ENCODE peak calls at places on chromosomes 12 and 14, in seven cellular contexts. D is ascending aorta, R is transverse colon, X is adrenal gland, O is IMR-90, P is stomach, S is heart left ventricle. V is an unnamed sample.

GRCh38 chr14:69261761-69262331 is 1.9 kb downstream of the GALNT16 start:
- DNase-seq in D (no peak), R (no peak), X (no peak), O (peak; percentile 15), P (no peak), S (peak; percentile 68), V (no peak)

GRCh38 chr14:89578048-89578619 is 161.1 kb upstream of the FOXN3 start:
- DNase-seq in D (no peak), R (no peak), X (peak; percentile 34), O (peak; percentile 71), P (no peak), S (no peak), V (no peak)

GRCh38 chr12:122517877-122518276 is 8.9 kb downstream of the RSRC2 start:
- DNase-seq in D (no peak), R (no peak), X (peak; percentile 86), O (peak; percentile 98), P (no peak), S (no peak), V (no peak)

GRCh38 chr14:30751646-30752416 is 122.5 kb upstream of the COCH start:
- DNase-seq in D (no peak), R (no peak), X (no peak), O (no peak), P (no peak), S (no peak), V (no peak)

GRCh38 chr12:124730455-124730932 is 133.2 kb downstream of the SCARB1 start:
- DNase-seq in D (no peak), R (no peak), X (no peak), O (peak; percentile 73), P (peak; percentile 58), S (peak; percentile 68), V (peak; percentile 65)

GRCh38 chr14:69263771-69264170 is 3.8 kb downstream of the GALNT16 start:
- DNase-seq in D (peak; percentile 75), R (no peak), X (peak; percentile 78), O (no peak), P (no peak), S (peak; percentile 50), V (no peak)

GRCh38 chr12:31832740-31833540 is 104.1 kb upstream of the AMN1 start:
- DNase-seq in D (no peak), R (no peak), X (peak; percentile 18), O (no peak), P (no peak), S (no peak), V (no peak)

GRCh38 chr14:50855558-50855957 is 16.3 kb upstream of the ABHD12B start:
- DNase-seq in D (no peak), R (no peak), X (no peak), O (no peak), P (no peak), S (no peak), V (no peak)

GRCh38 chr14:102898776-102899515 is 23.5 kb upstream of the AMN start:
- DNase-seq in D (no peak), R (peak; percentile 32), X (no peak), O (no peak), P (no peak), S (no peak), V (no peak)

GRCh38 chr12:94172973-94173372 is 24.6 kb downstream of the PLXNC1 start:
- DNase-seq in D (peak; percentile 70), R (peak; percentile 31), X (peak; percentile 38), O (peak; percentile 99), P (peak; percentile 27), S (no peak), V (peak; percentile 42)

GRCh38 chr14:51318777-51319176 is 78.7 kb downstream of the TMX1 start:
- DNase-seq in D (no peak), R (no peak), X (no peak), O (no peak), P (no peak), S (no peak), V (no peak)

GRCh38 chr12:18443768-18444437 is 182.6 kb downstream of the PIK3C2G start:
- DNase-seq in D (no peak), R (no peak), X (no peak), O (peak; percentile 26), P (no peak), S (no peak), V (no peak)

GRCh38 chr14:23931705-23932314 is 21.8 kb upstream of the DHRS4 start:
- DNase-seq in D (no peak), R (no peak), X (no peak), O (no peak), P (no peak), S (no peak), V (no peak)

GRCh38 chr12:96487214-96487613 is 2.2 kb upstream of the CFAP54 start:
- DNase-seq in D (no peak), R (no peak), X (no peak), O (peak; percentile 88), P (no peak), S (no peak), V (no peak)

GRCh38 chr14:56085471-56085870 is 32.7 kb upstream of the PELI2 start:
- DNase-seq in D (no peak), R (no peak), X (no peak), O (no peak), P (no peak), S (no peak), V (no peak)

GRCh38 chr14:100557658-100558057 is 29.6 kb downstream of the BEGAIN start:
- DNase-seq in D (no peak), R (peak; percentile 58), X (no peak), O (peak; percentile 18), P (no peak), S (no peak), V (no peak)

GRCh38 chr12:42759622-42760273 is 170.2 kb upstream of the PRICKLE1 start:
- DNase-seq in D (peak; percentile 77), R (peak; percentile 35), X (peak; percentile 60), O (peak; percentile 77), P (peak; percentile 31), S (peak; percentile 73), V (peak; percentile 59)

GRCh38 chr12:42758806-42759205 is 169.3 kb upstream of the PRICKLE1 start:
- DNase-seq in D (no peak), R (no peak), X (no peak), O (no peak), P (no peak), S (no peak), V (no peak)

GRCh38 chr12:42760550-42760949 is 171.0 kb upstream of the PRICKLE1 start:
- DNase-seq in D (no peak), R (no peak), X (no peak), O (no peak), P (no peak), S (no peak), V (no peak)

GRCh38 chr12:42757735-42758134 is 168.2 kb upstream of the PRICKLE1 start:
- DNase-seq in D (no peak), R (no peak), X (no peak), O (no peak), P (no peak), S (no peak), V (no peak)

DNA sequence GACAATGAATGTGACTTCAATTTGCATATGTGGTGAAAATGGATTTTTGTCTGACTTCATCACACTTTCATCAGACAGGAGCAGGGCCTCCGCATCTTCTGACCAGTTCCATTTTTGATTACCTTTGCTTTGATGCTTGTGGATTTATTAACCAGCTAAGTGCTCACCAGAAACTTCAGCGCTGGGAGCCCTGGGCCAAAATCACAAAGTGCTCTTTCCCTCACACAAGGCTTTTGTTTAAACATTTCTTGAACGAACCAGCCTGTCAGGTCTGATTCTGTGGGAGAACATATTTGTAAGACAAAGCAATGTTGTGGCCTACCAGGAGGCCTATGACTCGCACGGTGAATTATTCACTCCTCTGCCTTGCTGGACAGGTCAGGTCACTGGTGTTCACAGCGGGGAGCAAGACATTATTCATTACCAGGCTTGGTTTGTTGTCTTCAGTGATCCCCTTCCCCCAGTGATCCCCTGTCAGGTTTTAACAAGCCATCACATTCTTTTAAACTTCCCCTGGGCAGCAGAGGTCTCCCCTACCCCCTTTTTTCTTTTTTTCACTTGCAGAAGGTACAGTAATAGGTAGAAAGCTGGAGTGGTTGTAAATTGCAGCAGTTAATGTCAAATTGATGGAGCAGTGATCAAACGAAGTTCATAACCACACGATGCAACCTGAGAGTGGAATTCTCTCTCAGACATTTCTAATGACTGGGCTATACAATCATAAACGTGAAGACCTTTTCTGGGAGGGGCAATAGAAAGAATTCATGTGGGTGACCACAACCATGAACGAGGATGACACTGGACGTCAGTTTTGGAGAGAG is 167.5 kb upstream of the PRICKLE1 start:
- DNase-seq in D (no peak), R (no peak), X (no peak), O (peak; percentile 91), P (no peak), S (no peak), V (no peak)
- H3K4me3 ChIP-seq in D (no peak overlapping the region), R (no peak overlapping the region), X (no peak overlapping the region), O (no peak overlapping the region), P (no peak overlapping the region), S (no peak overlapping the region), V (no peak overlapping the region)

DNA sequence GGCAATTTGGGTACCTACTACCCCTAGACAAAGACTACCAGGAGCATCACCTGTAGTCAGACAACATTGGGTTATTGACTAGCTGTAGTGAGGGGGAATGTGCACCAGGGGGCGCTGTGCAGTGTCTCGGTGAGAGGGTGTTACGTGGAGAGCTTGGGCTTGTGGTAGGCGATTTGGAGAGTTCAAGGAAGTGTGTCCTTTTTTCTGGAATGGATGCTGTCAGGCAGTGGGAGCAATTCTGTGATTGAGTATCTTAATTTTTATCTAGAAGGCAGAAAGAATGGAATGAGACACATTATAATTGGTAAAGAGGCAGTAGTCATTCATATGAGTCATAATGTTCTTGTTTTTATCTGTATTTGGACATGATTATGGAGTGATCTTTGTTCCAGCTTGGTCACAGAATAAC is 187.7 kb downstream of the GALC start:
- DNase-seq in D (no peak), R (no peak), X (peak; percentile 53), O (no peak), P (peak; percentile 29), S (no peak), V (no peak)
- TF ChIP-seq CTCF in D (peak; percentile 37), R (peak; percentile 44), X (peak; percentile 68), O (peak; percentile 16), P (no peak), S (peak; percentile 46), V (no peak)

DNA sequence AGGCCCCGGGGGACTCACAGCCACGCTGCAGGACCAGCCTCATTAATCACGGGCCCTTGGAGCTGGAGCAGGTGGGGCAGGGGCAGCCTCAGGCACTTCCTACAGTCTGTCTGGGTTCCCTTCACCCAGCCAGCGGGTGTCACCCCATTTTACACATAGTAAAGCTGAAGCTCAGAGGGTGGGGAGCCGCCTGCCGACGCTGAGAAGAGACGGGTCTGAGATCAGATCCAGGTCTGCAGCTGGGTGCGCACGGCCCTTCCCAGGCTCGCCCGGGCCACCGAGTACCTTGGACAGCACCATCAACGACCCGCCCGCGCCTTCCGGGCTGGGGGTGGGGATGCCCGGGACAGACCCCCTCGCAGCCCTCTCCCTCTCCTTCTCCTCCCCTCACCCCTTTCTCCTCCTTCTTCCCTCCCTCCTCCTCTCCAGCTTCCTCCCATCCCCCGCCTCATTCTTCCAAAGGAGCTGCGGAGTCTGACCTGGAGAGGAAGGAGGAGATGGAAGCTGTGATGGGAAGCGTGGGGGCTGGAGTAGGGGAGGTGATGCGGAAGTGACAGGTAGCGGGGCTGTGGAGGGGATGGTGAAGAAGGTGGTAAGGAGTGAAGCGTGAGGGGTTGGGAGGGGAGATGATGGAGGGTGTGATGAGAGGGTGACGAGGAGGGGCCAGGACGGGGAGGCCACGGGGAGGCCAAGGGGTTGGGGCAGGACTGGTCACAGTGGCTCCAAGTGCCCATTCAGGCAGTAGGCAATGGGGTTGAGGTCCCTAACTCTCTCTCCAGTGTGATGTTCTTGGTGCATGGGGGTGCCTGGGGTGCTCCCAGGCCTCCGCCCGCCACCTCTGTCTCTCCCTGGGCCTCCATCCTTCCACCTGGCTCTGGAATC is 8.8 kb downstream of the DTX1 start:
- DNase-seq in D (no peak), R (no peak), X (no peak), O (no peak), P (no peak), S (no peak), V (no peak)
- H3K4me1 ChIP-seq in D (no peaks in the 10 kb centered on the region), R (no peaks in the 10 kb centered on the region), X (no peaks in the 10 kb centered on the region), O (no peaks in the 10 kb centered on the region), P (peaks cover 17% of the 10 kb centered on the region), S (no peaks in the 10 kb centered on the region), V (no peaks in the 10 kb centered on the region)

GRCh38 chr14:73252491-73253322 is 15.4 kb downstream of the PAPLN start:
- DNase-seq in D (no peak), R (no peak), X (no peak), O (no peak), P (no peak), S (no peak), V (no peak)
- H3K4me3 ChIP-seq in D (no peak overlapping the region), R (no peak overlapping the region), X (no peak overlapping the region), O (no peak overlapping the region), P (no peak overlapping the region), S (no peak overlapping the region), V (no peak overlapping the region)